ENCODE peak calls at places on chromosomes 5 and 9, in seven cellular contexts. One of them, this sample, is unnamed.

GRCh38 chr9:131736440-131736839 is 3.4 kb downstream of the RAPGEF1 start:
- DNase-seq in ACHN: no peak
- DNase-seq in KG1: no peak
- DNase-seq in HuH-7: no peak
- DNase-seq in T-helper 2 cell: no peak
- DNase-seq in activated CD8-positive, alpha-beta memory T cell treated with anti-CD3 and anti-CD28 coated beads, Interleukin-2, amount 50 U/mL, for 4 hours: no peak
- DNase-seq in aorta: no peak
- DNase-seq in this sample: no peak

GRCh38 chr5:14050821-14051220 is 92.3 kb upstream of the TRIO start:
- DNase-seq in ACHN: no peak
- DNase-seq in KG1: no peak
- DNase-seq in HuH-7: no peak
- DNase-seq in T-helper 2 cell: no peak
- DNase-seq in activated CD8-positive, alpha-beta memory T cell treated with anti-CD3 and anti-CD28 coated beads, Interleukin-2, amount 50 U/mL, for 4 hours: no peak
- DNase-seq in aorta: no peak
- DNase-seq in this sample: no peak

GRCh38 chr5:84113246-84114118 is 271.2 kb downstream of the EDIL3 start:
- DNase-seq in ACHN: peak; percentile 11
- DNase-seq in KG1: no peak
- DNase-seq in HuH-7: no peak
- DNase-seq in T-helper 2 cell: no peak
- DNase-seq in activated CD8-positive, alpha-beta memory T cell treated with anti-CD3 and anti-CD28 coated beads, Interleukin-2, amount 50 U/mL, for 4 hours: no peak
- DNase-seq in aorta: no peak
- DNase-seq in this sample: peak; percentile 18

GRCh38 chr5:170159101-170159698 is 53.5 kb downstream of the FOXI1 start:
- DNase-seq in ACHN: peak; percentile 83
- DNase-seq in KG1: no peak
- DNase-seq in HuH-7: no peak
- DNase-seq in T-helper 2 cell: no peak
- DNase-seq in activated CD8-positive, alpha-beta memory T cell treated with anti-CD3 and anti-CD28 coated beads, Interleukin-2, amount 50 U/mL, for 4 hours: no peak
- DNase-seq in aorta: no peak
- DNase-seq in this sample: peak; percentile 94

GRCh38 chr9:73615557-73615956 is 463.9 kb downstream of the ANXA1 start:
- DNase-seq in ACHN: no peak
- DNase-seq in KG1: no peak
- DNase-seq in HuH-7: no peak
- DNase-seq in T-helper 2 cell: no peak
- DNase-seq in activated CD8-positive, alpha-beta memory T cell treated with anti-CD3 and anti-CD28 coated beads, Interleukin-2, amount 50 U/mL, for 4 hours: no peak
- DNase-seq in aorta: no peak
- DNase-seq in this sample: no peak

GRCh38 chr9:76018767-76019166 is 128.3 kb downstream of the PCSK5 start:
- DNase-seq in ACHN: no peak
- DNase-seq in KG1: no peak
- DNase-seq in HuH-7: no peak
- DNase-seq in T-helper 2 cell: no peak
- DNase-seq in activated CD8-positive, alpha-beta memory T cell treated with anti-CD3 and anti-CD28 coated beads, Interleukin-2, amount 50 U/mL, for 4 hours: no peak
- DNase-seq in aorta: no peak
- DNase-seq in this sample: no peak

GRCh38 chr5:133569347-133569746 is 43.0 kb downstream of the FSTL4 start:
- DNase-seq in ACHN: no peak
- DNase-seq in KG1: no peak
- DNase-seq in HuH-7: no peak
- DNase-seq in T-helper 2 cell: no peak
- DNase-seq in activated CD8-positive, alpha-beta memory T cell treated with anti-CD3 and anti-CD28 coated beads, Interleukin-2, amount 50 U/mL, for 4 hours: no peak
- DNase-seq in aorta: no peak
- DNase-seq in this sample: no peak

GRCh38 chr5:159041754-159042153 is 58.0 kb downstream of the EBF1 start:
- DNase-seq in ACHN: no peak
- DNase-seq in KG1: no peak
- DNase-seq in HuH-7: no peak
- DNase-seq in T-helper 2 cell: no peak
- DNase-seq in activated CD8-positive, alpha-beta memory T cell treated with anti-CD3 and anti-CD28 coated beads, Interleukin-2, amount 50 U/mL, for 4 hours: no peak
- DNase-seq in aorta: no peak
- DNase-seq in this sample: no peak

GRCh38 chr5:147876626-147877025 is 1.9 kb upstream of the SCGB3A2 start:
- DNase-seq in ACHN: no peak
- DNase-seq in KG1: no peak
- DNase-seq in HuH-7: no peak
- DNase-seq in T-helper 2 cell: no peak
- DNase-seq in activated CD8-positive, alpha-beta memory T cell treated with anti-CD3 and anti-CD28 coated beads, Interleukin-2, amount 50 U/mL, for 4 hours: no peak
- DNase-seq in aorta: no peak
- DNase-seq in this sample: no peak

GRCh38 chr9:89435315-89435823 is 62.5 kb downstream of the SEMA4D start:
- DNase-seq in ACHN: no peak
- DNase-seq in KG1: no peak
- DNase-seq in HuH-7: no peak
- DNase-seq in T-helper 2 cell: no peak
- DNase-seq in activated CD8-positive, alpha-beta memory T cell treated with anti-CD3 and anti-CD28 coated beads, Interleukin-2, amount 50 U/mL, for 4 hours: no peak
- DNase-seq in aorta: no peak
- DNase-seq in this sample: peak; percentile 9

GRCh38 chr9:73173526-73174411 is 22.1 kb downstream of the ANXA1 start:
- DNase-seq in ACHN: no peak
- DNase-seq in KG1: no peak
- DNase-seq in HuH-7: no peak
- DNase-seq in T-helper 2 cell: no peak
- DNase-seq in activated CD8-positive, alpha-beta memory T cell treated with anti-CD3 and anti-CD28 coated beads, Interleukin-2, amount 50 U/mL, for 4 hours: no peak
- DNase-seq in aorta: no peak
- DNase-seq in this sample: no peak

GRCh38 chr5:64722588-64722987 is 32.3 kb downstream of the SHISAL2B start:
- DNase-seq in ACHN: no peak
- DNase-seq in KG1: no peak
- DNase-seq in HuH-7: no peak
- DNase-seq in T-helper 2 cell: no peak
- DNase-seq in activated CD8-positive, alpha-beta memory T cell treated with anti-CD3 and anti-CD28 coated beads, Interleukin-2, amount 50 U/mL, for 4 hours: no peak
- DNase-seq in aorta: no peak
- DNase-seq in this sample: no peak

GRCh38 chr5:1923766-1924165 is 41.0 kb upstream of the IRX4 start:
- DNase-seq in ACHN: no peak
- DNase-seq in KG1: no peak
- DNase-seq in HuH-7: no peak
- DNase-seq in T-helper 2 cell: no peak
- DNase-seq in activated CD8-positive, alpha-beta memory T cell treated with anti-CD3 and anti-CD28 coated beads, Interleukin-2, amount 50 U/mL, for 4 hours: no peak
- DNase-seq in aorta: no peak
- DNase-seq in this sample: no peak

GRCh38 chr5:158642852-158643251 is 456.9 kb downstream of the EBF1 start:
- DNase-seq in ACHN: no peak
- DNase-seq in KG1: no peak
- DNase-seq in HuH-7: no peak
- DNase-seq in T-helper 2 cell: no peak
- DNase-seq in activated CD8-positive, alpha-beta memory T cell treated with anti-CD3 and anti-CD28 coated beads, Interleukin-2, amount 50 U/mL, for 4 hours: no peak
- DNase-seq in aorta: no peak
- DNase-seq in this sample: no peak

GRCh38 chr9:134698587-134699342 is 57.2 kb downstream of the COL5A1 start:
- DNase-seq in ACHN: peak; percentile 25
- DNase-seq in KG1: peak; percentile 16
- DNase-seq in HuH-7: peak; percentile 91
- DNase-seq in T-helper 2 cell: no peak
- DNase-seq in activated CD8-positive, alpha-beta memory T cell treated with anti-CD3 and anti-CD28 coated beads, Interleukin-2, amount 50 U/mL, for 4 hours: peak; percentile 45
- DNase-seq in aorta: peak; percentile 91
- DNase-seq in this sample: peak; percentile 15